ENCODE peak calls at places on chromosomes 11 and 22, in six cellular contexts. V, W, E, B, N and Z are unnamed samples. For H3K4me1, the result is how much of the 10 kb centered on the place peaks cover.

GRCh38 chr11:134150195-134150903 is 73.4 kb downstream of the NCAPD3 start:
- DNase-seq in B (no peak), E (no peak), W (no peak), N (no peak), V (no peak), Z (no peak)

GRCh38 chr11:131246589-131247164 is 123.7 kb upstream of the NTM start:
- DNase-seq in E (peak), B (no peak), W (peak), N (no peak), V (no peak), Z (no peak)

GRCh38 chr11:35227551-35228341 is 88.8 kb downstream of the CD44 start:
- DNase-seq in E (no peak), B (no peak), W (no peak), N (no peak), V (peak), Z (no peak)

GRCh38 chr22:44729391-44730012 is 22.9 kb upstream of the ARHGAP8 start:
- DNase-seq in V (peak), B (no peak), W (peak), N (no peak), E (no peak), Z (no peak)

GRCh38 chr11:100472727-100473389 is 214.2 kb upstream of the ARHGAP42 start:
- DNase-seq in E (no peak), N (no peak), B (no peak), W (no peak), V (no peak), Z (no peak)

GRCh38 chr11:70282012-70282411 is 11.5 kb downstream of the PPFIA1 start:
- DNase-seq in N (no peak), V (no peak), W (no peak), B (no peak), E (no peak), Z (no peak)

GRCh38 chr11:62501432-62501891 is 45.1 kb downstream of the AHNAK start:
- DNase-seq in N (no peak), E (no peak), W (peak), B (peak), V (peak), Z (no peak)

GRCh38 chr11:69890476-69890875 is 71.3 kb upstream of the FGF3 start:
- DNase-seq in V (no peak), E (no peak), B (no peak), W (no peak), N (no peak), Z (no peak)

GRCh38 chr11:32947985-32948384 is 55.4 kb downstream of the QSER1 start:
- DNase-seq in V (no peak), W (no peak), B (no peak), E (no peak), N (no peak), Z (no peak)

GRCh38 chr11:109940816-109941215 is 152.4 kb upstream of the ZC3H12C start:
- DNase-seq in W (no peak), N (no peak), B (no peak), V (peak), E (peak), Z (no peak)

GRCh38 chr11:88543902-88544655 is 206.5 kb upstream of the CTSC start:
- DNase-seq in E (peak), N (peak), V (peak), W (peak), B (peak), Z (peak)

GRCh38 chr22:44994399-44995281 is 15.2 kb downstream of the PHF21B start:
- DNase-seq in N (no peak), V (no peak), B (no peak), E (no peak), W (no peak), Z (no peak)

GRCh38 chr11:70860855-70861254 is 391.5 kb downstream of the SHANK2 start:
- DNase-seq in E (no peak), W (no peak), N (no peak), V (no peak), B (no peak), Z (no peak)

GRCh38 chr11:70270877-70271634 is 566 bp downstream of the PPFIA1 start:
- DNase-seq in B (no peak), W (peak), V (peak), N (no peak), E (no peak), Z (no peak)

GRCh38 chr11:47234669-47235075 is 13.9 kb downstream of the ACP2 start:
- DNase-seq in N (peak), E (peak), B (peak), V (peak), W (peak), Z (no peak)

GRCh38 chr22:25564979-25565677 is 653 bp downstream of the GRK3 start:
- DNase-seq in W (peak), B (no peak), V (no peak), E (peak), N (no peak), Z (peak)

GRCh38 chr22:27769012-27769411 is 32.5 kb downstream of the MN1 start:
- DNase-seq in W (no peak), E (no peak), V (no peak), N (no peak), B (no peak), Z (no peak)

GRCh38 chr22:19851291-19852176 is 3.1 kb downstream of the GNB1L start:
- DNase-seq in W (no peak), B (no peak), V (no peak), E (no peak), N (no peak), Z (no peak)

GRCh38 chr11:842370-843002 is at the start of the genes POLR2L and TSPAN4:
- DNase-seq in N (peak), W (peak), E (peak), V (peak), B (peak), Z (no peak)

GRCh38 chr11:119258983-119259382 is 52.8 kb downstream of the CBL start:
- DNase-seq in V (peak), B (no peak), W (no peak), E (no peak), N (no peak), Z (no peak)

GRCh38 chr22:43151251-43152000 is at the start of gene TSPO:
- DNase-seq in B (peak), V (peak), W (peak), E (peak), N (peak), Z (no peak)

GRCh38 chr11:17986007-17986710 is 26.7 kb downstream of the SERGEF start:
- DNase-seq in B (no peak), E (no peak), N (no peak), W (peak), V (peak), Z (no peak)

GRCh38 chr22:40426671-40427070 is 56.3 kb downstream of the SGSM3 start:
- DNase-seq in E (no peak), N (no peak), W (peak), V (peak), B (peak), Z (no peak)

GRCh38 chr11:109772846-109773400 is 320.3 kb upstream of the ZC3H12C start:
- DNase-seq in V (no peak), E (no peak), B (no peak), N (no peak), W (no peak), Z (no peak)

GRCh38 chr11:13269775-13270174 is 7.8 kb upstream of the BMAL1 start:
- DNase-seq in N (no peak), V (peak), E (no peak), B (no peak), W (no peak), Z (no peak)

GRCh38 chr11:70839851-70840250 is 412.5 kb downstream of the SHANK2 start:
- DNase-seq in N (no peak), B (no peak), E (no peak), W (no peak), V (no peak), Z (no peak)

GRCh38 chr11:86511086-86511551 is 136.4 kb downstream of the CCDC81 start:
- DNase-seq in W (no peak), N (no peak), B (no peak), V (peak), E (peak), Z (no peak)

GRCh38 chr11:2929511-2929879 is 275 bp upstream of the PHLDA2 start:
- DNase-seq in V (peak), E (peak), B (peak), N (no peak), W (peak), Z (no peak)

GRCh38 chr11:82676483-82677094 is 57.1 kb downstream of the FAM181B start:
- DNase-seq in W (no peak), B (no peak), E (no peak), N (no peak), V (no peak), Z (no peak)

GRCh38 chr11:82686211-82686610 is 47.5 kb downstream of the FAM181B start:
- DNase-seq in N (no peak), E (no peak), B (no peak), W (no peak), V (no peak), Z (no peak)

GRCh38 chr11:82683029-82683428 is 50.6 kb downstream of the FAM181B start:
- DNase-seq in N (no peak), W (no peak), V (no peak), E (no peak), B (no peak), Z (no peak)

GRCh38 chr11:82680252-82680651 is 53.4 kb downstream of the FAM181B start:
- DNase-seq in B (no peak), V (no peak), W (no peak), E (no peak), N (no peak), Z (no peak)

GRCh38 chr11:82682003-82682751 is 51.5 kb downstream of the FAM181B start:
- DNase-seq in W (no peak), B (no peak), N (peak), E (peak), V (peak), Z (no peak)
- H3K4me3 ChIP-seq in W (no peak), B (no peak), N (no peak), E (no peak), V (no peak), Z (no peak)

GRCh38 chr11:66488957-66489356 is 8.7 kb downstream of the DPP3 start:
- DNase-seq in B (no peak), E (no peak), N (no peak), V (no peak), W (peak), Z (no peak)

GRCh38 chr11:66493124-66493523 is 12.9 kb downstream of the DPP3 start:
- DNase-seq in V (no peak), E (no peak), W (peak), N (no peak), B (no peak), Z (no peak)

GRCh38 chr11:66492161-66492865 is 12.1 kb downstream of the DPP3 start:
- DNase-seq in V (no peak), W (peak), N (no peak), E (no peak), B (no peak), Z (no peak)

GRCh38 chr11:66489636-66490035 is 9.4 kb downstream of the DPP3 start:
- DNase-seq in B (no peak), W (peak), V (no peak), N (no peak), E (no peak), Z (no peak)

DNA sequence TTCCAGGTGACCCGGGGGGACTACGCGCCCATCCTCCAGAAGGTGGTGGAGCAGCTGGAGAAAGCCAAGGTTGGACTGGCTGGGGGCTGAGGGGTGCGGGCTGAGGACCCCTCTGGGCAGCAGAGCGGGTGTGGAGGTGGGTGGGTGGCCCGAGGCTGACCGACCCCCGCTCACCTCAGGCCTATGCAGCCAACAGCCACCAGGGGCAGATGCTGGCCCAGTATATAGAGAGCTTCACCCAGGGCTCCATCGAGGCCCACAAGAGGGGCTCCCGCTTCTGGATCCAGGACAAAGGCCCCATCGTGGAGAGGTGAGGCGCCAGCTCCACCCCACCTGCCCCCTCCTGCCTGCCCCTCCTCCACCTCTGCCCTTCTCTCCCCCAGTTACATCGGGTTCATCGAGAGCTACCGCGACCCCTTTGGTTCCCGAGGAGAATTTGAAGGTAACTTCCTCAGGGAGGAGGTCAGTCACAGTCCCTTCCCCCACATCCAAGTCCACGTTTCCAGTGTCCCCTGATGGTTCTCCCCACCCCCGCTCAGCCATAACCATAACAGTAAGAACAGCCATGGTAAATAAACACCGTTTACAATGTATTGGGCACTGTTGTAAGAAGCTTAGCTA is 11.2 kb downstream of the DPP3 start:
- DNase-seq in W (no peak), V (no peak), E (no peak), B (no peak), N (no peak), Z (no peak)
- H3K27ac ChIP-seq in W (no peak), V (no peak), E (no peak), B (no peak), N (no peak), Z (no peak)

DNA sequence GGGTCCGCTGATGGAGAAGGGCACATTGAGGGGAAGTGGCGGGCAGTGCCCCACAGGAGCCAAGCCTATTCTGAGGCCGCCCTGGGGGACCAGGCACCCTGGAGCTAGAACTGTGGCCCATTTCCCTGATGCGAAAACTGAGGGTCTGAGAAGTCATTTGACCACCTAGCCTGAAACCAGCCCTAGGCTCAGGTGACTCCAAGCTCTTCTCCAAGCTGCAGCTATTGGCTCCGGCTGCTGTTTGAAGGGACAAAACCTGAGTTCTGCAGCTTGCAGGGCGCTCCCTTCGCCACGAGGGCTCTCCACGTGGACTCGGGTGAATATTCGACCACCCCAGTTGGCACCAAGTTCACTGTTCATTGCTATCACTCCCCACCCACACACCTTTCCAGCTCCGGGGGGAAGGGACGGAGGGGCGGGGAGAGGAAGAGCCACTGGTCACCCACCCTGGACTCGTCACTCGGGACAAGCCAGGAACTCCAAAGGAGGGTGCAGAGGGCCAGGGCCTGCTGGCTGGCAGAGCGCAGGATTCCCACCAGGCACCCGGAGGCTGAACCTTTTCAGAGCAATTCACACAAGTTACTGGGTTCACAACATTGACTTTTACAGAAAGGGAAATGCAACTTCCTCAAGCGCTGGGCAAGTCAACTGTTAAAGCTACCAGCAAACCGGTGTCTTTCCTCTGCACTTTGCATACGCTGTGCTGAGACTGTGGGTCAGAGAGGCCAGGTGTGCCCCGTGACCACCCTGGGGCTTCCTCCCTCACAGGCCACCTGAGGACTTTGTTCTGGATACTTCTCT is 1.1 kb upstream of the RAC2 start:
- DNase-seq in E (no peak), B (no peak), W (no peak), V (no peak), N (no peak), Z (no peak)
- H3K4me1 ChIP-seq in E (under half), B (under half), W (under half), V (under half), N (under half), Z (under half)

GRCh38 chr11:67484847-67485311 is 2.1 kb downstream of the AIP start:
- DNase-seq in W (no peak), E (no peak), B (no peak), N (peak), V (no peak), Z (no peak)
- H3K4me3 ChIP-seq in W (no peak), E (no peak), B (no peak), N (peak), V (no peak), Z (no peak)

GRCh38 chr11:30568933-30569332 is 17.2 kb downstream of the MPPED2 start:
- DNase-seq in E (no peak), B (no peak), N (no peak), V (no peak), W (no peak), Z (no peak)
- H3K27ac ChIP-seq in E (no peak), B (no peak), N (no peak), V (no peak), W (no peak), Z (no peak)

GRCh38 chr11:77650165-77650564 is 12.6 kb upstream of the CLNS1A start:
- DNase-seq in V (no peak), B (no peak), W (no peak), N (no peak), E (no peak), Z (no peak)
- H3K4me1 ChIP-seq in V (under half), B (under half), W (under half), N (under half), E (under half), Z (under half)

DNA sequence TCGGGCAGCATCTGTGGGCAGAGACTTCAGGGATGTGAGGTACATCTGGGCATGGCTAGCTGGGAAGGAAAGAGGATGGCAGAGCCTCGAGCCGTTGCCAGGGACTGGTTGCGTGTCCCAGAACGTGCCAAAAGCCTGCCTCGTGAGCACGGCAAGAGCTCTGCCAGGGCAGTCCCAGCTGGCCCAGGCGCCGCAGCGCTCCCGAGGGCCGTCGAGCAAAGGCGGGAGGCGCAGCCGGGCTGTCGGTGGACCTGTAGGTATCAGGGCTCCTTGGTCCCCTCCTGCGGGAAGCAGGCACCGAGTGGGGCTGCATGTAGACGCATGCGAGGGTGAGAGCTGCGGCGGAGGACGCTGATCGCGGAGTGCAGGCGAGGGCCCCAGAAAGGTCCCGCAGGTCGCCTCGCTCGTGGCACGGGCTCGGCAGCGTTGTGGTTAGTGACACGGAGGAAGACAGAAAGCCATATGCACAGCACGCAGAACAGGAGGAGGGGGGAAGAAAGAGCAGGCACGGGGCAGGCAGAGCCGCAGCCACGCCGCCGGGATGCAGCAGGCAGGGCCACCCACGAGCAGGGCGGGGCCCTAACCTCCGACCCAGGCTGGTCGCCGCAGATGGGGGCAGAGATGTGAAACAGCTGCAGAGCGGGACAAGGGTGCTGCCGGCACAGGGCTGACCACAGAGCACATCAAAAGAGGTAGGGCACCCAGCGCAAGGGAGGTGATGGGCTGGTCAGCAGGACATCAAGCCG is 18.0 kb downstream of the LSP1 start:
- DNase-seq in W (peak), V (no peak), E (no peak), B (no peak), N (peak), Z (no peak)
- H3K4me3 ChIP-seq in W (peak), V (no peak), E (no peak), B (peak), N (no peak), Z (no peak)

DNA sequence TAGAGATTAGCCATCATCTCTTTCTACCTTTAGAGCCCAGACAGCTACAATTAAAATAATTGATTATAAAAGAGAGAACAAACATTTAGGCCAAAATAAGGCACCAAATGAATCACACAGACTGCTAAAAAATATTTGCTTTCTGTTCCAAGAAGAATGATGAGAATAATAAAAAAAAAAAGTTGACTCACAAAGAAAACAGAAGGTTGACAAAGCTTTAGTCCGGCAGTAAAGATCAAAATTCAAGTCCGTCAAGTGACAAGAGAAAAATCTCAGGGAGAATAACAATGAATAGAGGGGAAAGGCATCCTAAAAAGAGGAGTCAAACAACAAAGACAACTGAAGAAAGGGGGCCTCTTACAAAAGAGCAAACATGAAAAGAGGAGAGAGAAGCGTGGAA is 910.3 kb downstream of the OPCML start:
- DNase-seq in W (no peak), E (no peak), B (no peak), N (no peak), V (no peak), Z (no peak)
- H3K27ac ChIP-seq in W (no peak), E (no peak), B (no peak), N (no peak), V (no peak), Z (no peak)

GRCh38 chr22:46585340-46586122 is 34.7 kb upstream of the GRAMD4 start:
- DNase-seq in N (no peak), W (peak), V (no peak), B (no peak), E (no peak), Z (no peak)
- H3K4me1 ChIP-seq in N (under half), W (under half), V (under half), B (under half), E (under half), Z (under half)